ENCODE peak calls at places on chromosomes 6 and 20, in seven cellular contexts. S is stimulated activated naive CD4-positive, alpha-beta T cell; N is NCI-H1417; P is hypothalamus; C is MCF 10A; U is globus pallidus; W is skeletal muscle cell. A is an unnamed sample.

GRCh38 chr20:57560554-57561355 is at the start of gene PCK1:
- DNase-seq in S (no peak), N (peak), P (no peak), C (peak), U (no peak), W (no peak), A (no peak)

GRCh38 chr20:44979090-44979621 is 12.8 kb downstream of the STK4 start:
- DNase-seq in S (peak), N (no peak), P (no peak), C (no peak), U (peak), W (no peak), A (peak)

GRCh38 chr6:71349395-71349794 is 60.8 kb downstream of the OGFRL1 start:
- DNase-seq in S (no peak), N (no peak), P (no peak), C (peak), U (no peak), W (no peak), A (no peak)

GRCh38 chr20:6614836-6615235 is 152.7 kb upstream of the BMP2 start:
- DNase-seq in S (no peak), N (no peak), P (no peak), C (no peak), U (no peak), W (no peak), A (no peak)

GRCh38 chr6:68575765-68576439 is 59.2 kb upstream of the ADGRB3 start:
- DNase-seq in S (no peak), N (peak), P (peak), C (no peak), U (peak), W (no peak), A (peak)

GRCh38 chr6:36666726-36667591 is 11.6 kb upstream of the CDKN1A start:
- DNase-seq in S (no peak), N (peak), P (peak), C (peak), U (peak), W (peak), A (peak)

GRCh38 chr6:125823180-125823579 is 32.4 kb downstream of the NCOA7 start:
- DNase-seq in S (no peak), N (no peak), P (no peak), C (no peak), U (no peak), W (no peak), A (no peak)

GRCh38 chr6:163533443-163533842 is 118.9 kb downstream of the QKI start:
- DNase-seq in S (no peak), N (no peak), P (no peak), C (peak), U (no peak), W (peak), A (peak)

GRCh38 chr6:53282741-53283140 is 66.0 kb downstream of the ELOVL5 start:
- DNase-seq in S (no peak), N (no peak), P (no peak), C (no peak), U (peak), W (no peak), A (peak)